ENCODE peak calls at places on chromosomes 6 and 20, in seven cellular contexts. Y, V, O, R, G, S and K are unnamed samples.

GRCh38 chr20:64171211-64171610 is 7.0 kb downstream of the MYT1 start:
- DNase-seq in O (no peak), Y (no peak), S (no peak), G (no peak), R (no peak), V (no peak), K (no peak)

GRCh38 chr6:154500769-154501171 is 9.7 kb downstream of the CNKSR3 start:
- DNase-seq in O (no peak), Y (peak), V (no peak), G (no peak), S (no peak), R (no peak), K (no peak)

GRCh38 chr20:5153152-5153467 is 26.3 kb downstream of the CDS2 start:
- DNase-seq in G (no peak), S (no peak), Y (no peak), O (no peak), R (no peak), V (no peak), K (no peak)

GRCh38 chr6:64889144-64889543 is 817.9 kb downstream of the EYS start:
- DNase-seq in O (no peak), G (no peak), S (no peak), R (no peak), V (no peak), Y (no peak), K (no peak)

GRCh38 chr6:113493991-113494390 is 363.2 kb upstream of the MARCKS start:
- DNase-seq in R (no peak), S (no peak), O (no peak), Y (no peak), G (no peak), V (no peak), K (no peak)

GRCh38 chr6:101931766-101932165 is 538.3 kb downstream of the GRIK2 start:
- DNase-seq in G (no peak), S (no peak), Y (no peak), R (no peak), V (no peak), O (no peak), K (no peak)

GRCh38 chr20:59984551-59984950 is 26.3 kb downstream of the CDH26 start:
- DNase-seq in Y (no peak), V (no peak), G (no peak), O (no peak), R (no peak), S (no peak), K (no peak)

GRCh38 chr6:141421378-141421777 is 711.3 kb upstream of the GJE1 start:
- DNase-seq in O (no peak), R (no peak), Y (no peak), S (peak), G (no peak), V (no peak), K (peak)

GRCh38 chr6:26530203-26530602 is 8.0 kb upstream of the HMGN4 start:
- DNase-seq in R (no peak), Y (no peak), V (no peak), G (no peak), S (no peak), O (no peak), K (no peak)

GRCh38 chr6:149888113-149888512 is 9.8 kb downstream of the RAET1E start:
- DNase-seq in V (no peak), S (no peak), G (no peak), Y (peak), O (no peak), R (no peak), K (no peak)

GRCh38 chr6:150547511-150548222 is 52.0 kb upstream of the PLEKHG1 start:
- DNase-seq in R (no peak), Y (no peak), S (no peak), O (no peak), G (no peak), V (no peak), K (no peak)

GRCh38 chr6:21586760-21587181 is 6.8 kb upstream of the SOX4 start:
- DNase-seq in G (no peak), Y (no peak), S (no peak), R (no peak), V (no peak), O (no peak), K (no peak)

GRCh38 chr6:132868057-132868456 is 53.7 kb downstream of the RPS12 start:
- DNase-seq in S (no peak), G (no peak), Y (no peak), O (no peak), V (no peak), R (no peak), K (no peak)

GRCh38 chr6:35602133-35602946 is 86.4 kb downstream of the FKBP5 start:
- DNase-seq in O (peak), Y (peak), G (no peak), S (no peak), R (no peak), V (no peak), K (no peak)

GRCh38 chr20:18543216-18543615 is 24.0 kb upstream of the SMIM26 start:
- DNase-seq in Y (no peak), O (no peak), R (no peak), S (no peak), G (no peak), V (no peak), K (no peak)

GRCh38 chr6:125357515-125358256 is 55.9 kb upstream of the HDDC2 start:
- DNase-seq in R (no peak), V (no peak), S (no peak), G (no peak), Y (peak), O (no peak), K (no peak)

GRCh38 chr20:10551732-10552724 is 116.9 kb downstream of the SLX4IP start:
- DNase-seq in O (no peak), V (no peak), Y (no peak), S (no peak), R (no peak), G (no peak), K (no peak)

GRCh38 chr6:169045486-169045885 is 208.2 kb downstream of the THBS2 start:
- DNase-seq in G (no peak), R (peak), Y (no peak), O (no peak), S (no peak), V (peak), K (no peak)

GRCh38 chr6:82283771-82284420 is 36.4 kb upstream of the IBTK start:
- DNase-seq in R (no peak), S (no peak), G (no peak), O (no peak), V (no peak), Y (peak), K (no peak)

GRCh38 chr6:92297101-92297500 is 1122.3 kb downstream of the EPHA7 start:
- DNase-seq in G (no peak), O (no peak), S (no peak), R (no peak), Y (no peak), V (no peak), K (no peak)
- H3K4me3 ChIP-seq in G (no peak), O (no peak), S (no peak), R (no peak), Y (no peak), V (no peak), K (no peak)

DNA sequence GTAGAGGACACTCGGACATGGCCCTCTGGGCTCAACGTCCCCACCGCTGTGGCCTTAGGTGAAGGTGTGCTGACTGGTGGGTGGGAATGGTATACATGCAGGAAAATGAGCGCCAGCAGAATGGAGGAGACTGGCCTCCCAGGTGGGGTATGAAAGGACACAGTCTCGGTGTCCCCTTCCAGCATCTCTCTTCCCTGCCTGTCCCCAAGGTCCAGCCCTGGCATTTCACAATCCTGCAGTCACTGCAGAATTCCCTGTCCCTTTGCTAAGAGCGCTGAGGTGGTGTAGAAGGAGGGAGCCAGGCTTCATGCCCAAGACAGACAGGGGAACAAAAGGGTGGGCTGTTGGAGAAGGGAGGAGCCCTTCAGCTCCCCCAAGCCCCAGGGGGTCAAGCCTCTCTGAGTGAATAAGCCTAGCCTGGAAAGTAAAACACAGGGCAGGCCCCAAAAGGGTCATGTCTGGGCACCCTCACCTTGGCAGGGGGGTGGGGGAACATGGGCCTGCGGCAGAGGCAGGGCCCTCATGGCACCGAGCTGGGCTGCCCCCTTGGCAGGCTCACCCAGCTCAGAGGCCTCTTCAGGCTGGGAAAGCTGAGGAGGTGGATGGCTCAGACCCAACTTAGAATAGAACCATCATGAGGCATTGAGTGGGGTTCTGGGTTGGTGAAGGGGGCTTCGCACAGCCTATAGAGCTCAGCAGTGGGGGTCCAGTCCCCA is 23.9 kb downstream of the TFEB start:
- DNase-seq in O (no peak), S (no peak), R (no peak), Y (no peak), V (no peak), G (no peak), K (no peak)
- H3K4me3 ChIP-seq in O (no peak), S (no peak), R (no peak), Y (no peak), V (no peak), G (no peak), K (no peak)

GRCh38 chr20:62708591-62709536 is at the start of gene NTSR1:
- DNase-seq in S (no peak), G (no peak), Y (no peak), R (no peak), V (no peak), O (no peak), K (no peak)

GRCh38 chr20:62711703-62712101 is 3.1 kb downstream of the NTSR1 start:
- DNase-seq in V (no peak), R (no peak), S (no peak), G (no peak), O (no peak), Y (no peak), K (no peak)

GRCh38 chr20:62709537-62709905 is 885 bp downstream of the NTSR1 start:
- DNase-seq in G (no peak), R (no peak), Y (no peak), O (no peak), V (no peak), S (no peak), K (no peak)

GRCh38 chr20:62710886-62711702 is 2.5 kb downstream of the NTSR1 start:
- DNase-seq in S (no peak), V (no peak), O (no peak), G (no peak), R (no peak), Y (no peak), K (no peak)

DNA sequence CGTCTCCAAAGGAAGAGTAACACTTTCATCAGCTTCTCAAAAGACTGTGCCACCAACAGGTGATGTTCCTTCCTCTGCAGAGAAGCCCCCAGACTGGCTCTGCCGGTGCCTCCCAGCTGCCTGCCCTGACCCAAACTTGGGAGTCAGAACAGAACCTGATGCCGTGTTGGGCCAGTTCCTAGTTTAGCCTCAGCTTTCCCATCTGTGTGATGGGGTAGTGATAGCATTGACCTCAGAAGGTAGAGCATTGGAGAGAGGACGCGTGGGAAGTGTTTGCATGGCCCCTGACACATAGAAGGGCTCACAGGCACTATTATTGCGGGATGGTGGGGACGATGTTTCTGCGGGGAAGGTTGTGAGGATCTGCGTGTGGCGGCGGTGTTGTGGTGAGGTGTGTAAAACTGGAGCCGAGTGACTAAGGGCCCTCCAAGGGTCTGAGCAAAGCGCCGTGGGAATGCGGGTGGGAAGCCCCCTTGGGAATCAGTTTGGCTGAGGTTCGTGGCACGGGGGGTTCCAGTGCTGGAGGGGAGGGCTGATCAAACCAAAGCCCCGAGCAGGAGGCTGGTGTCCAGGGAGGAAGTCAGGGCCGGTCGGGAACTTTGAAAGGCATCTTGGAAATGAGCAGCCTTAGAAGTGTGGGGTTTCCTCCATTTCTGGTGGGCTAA is 1.7 kb downstream of the NTSR1 start:
- DNase-seq in R (no peak), G (no peak), O (no peak), V (no peak), Y (no peak), S (no peak), K (no peak)
- H3K4me3 ChIP-seq in R (no peak), G (no peak), O (no peak), V (no peak), Y (no peak), S (no peak), K (no peak)

DNA sequence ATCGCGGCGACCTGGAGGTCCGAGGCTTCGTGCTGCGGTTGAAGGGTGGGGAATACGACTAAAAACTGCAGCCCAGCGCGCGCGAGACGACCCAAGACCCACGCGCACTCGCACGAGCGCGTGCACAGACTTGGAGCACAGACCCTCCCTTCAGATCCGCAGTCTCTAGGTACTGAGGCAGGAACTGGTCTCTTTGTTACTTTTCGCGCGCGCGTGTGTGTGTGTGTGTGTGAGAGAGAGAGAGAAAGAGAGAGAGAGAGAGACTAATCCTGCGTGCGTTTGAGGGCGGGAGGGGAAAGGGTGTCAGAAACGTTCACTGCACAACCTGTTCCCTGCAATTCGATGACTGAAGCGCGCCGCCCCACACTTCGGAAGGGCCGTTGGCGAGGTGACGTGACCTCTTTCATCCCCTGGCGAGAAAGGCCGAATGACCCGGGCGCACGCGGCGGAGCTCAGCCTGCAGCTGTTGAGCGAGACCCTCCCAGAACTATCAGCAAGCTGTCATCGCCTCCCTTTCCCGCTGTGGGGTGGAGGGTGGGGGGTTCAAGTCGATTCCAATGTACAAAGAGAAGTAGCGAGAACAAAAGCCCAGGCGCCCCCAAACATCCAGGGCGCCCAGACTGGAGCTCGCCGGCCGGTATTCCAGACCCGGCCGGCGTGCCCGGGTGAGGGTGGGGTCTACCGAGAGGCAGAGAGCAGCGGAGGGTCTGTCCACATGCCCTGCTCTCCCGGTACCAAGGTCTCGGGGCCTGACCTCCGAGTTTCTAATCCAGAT is 1.5 kb upstream of the TUBB2B start:
- DNase-seq in S (no peak), G (no peak), O (peak), V (no peak), R (no peak), Y (peak), K (no peak)
- H3K4me3 ChIP-seq in S (no peak), G (peak), O (peak), V (peak), R (peak), Y (peak), K (peak)

DNA sequence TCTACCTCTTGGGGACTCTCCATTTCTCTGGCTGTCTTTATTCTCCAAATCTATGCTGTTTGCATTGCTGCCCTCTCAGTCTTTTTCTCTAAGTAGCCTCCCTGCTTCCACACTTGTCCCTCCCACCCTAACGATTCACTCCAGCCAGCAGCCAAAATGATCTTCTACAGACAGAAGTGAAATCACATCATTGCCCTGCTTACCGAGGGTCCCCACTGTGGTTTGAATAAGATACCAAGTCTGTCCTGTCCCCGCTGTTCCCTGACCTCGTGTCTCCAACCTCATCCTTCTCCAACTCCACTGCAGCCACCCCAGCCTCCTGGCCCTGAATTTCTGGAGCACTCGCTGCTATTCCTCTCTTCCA is 11.5 kb upstream of the OCSTAMP start:
- DNase-seq in R (no peak), G (no peak), Y (no peak), O (no peak), S (no peak), V (no peak), K (no peak)
- H3K4me3 ChIP-seq in R (peak), G (no peak), Y (no peak), O (peak), S (no peak), V (peak), K (no peak)

GRCh38 chr20:21397341-21398108 is at the start of gene NKX2-4:
- DNase-seq in V (no peak), R (no peak), S (no peak), Y (peak), O (no peak), G (no peak), K (no peak)
- H3K4me3 ChIP-seq in V (peak), R (no peak), S (no peak), Y (no peak), O (no peak), G (no peak), K (no peak)

DNA sequence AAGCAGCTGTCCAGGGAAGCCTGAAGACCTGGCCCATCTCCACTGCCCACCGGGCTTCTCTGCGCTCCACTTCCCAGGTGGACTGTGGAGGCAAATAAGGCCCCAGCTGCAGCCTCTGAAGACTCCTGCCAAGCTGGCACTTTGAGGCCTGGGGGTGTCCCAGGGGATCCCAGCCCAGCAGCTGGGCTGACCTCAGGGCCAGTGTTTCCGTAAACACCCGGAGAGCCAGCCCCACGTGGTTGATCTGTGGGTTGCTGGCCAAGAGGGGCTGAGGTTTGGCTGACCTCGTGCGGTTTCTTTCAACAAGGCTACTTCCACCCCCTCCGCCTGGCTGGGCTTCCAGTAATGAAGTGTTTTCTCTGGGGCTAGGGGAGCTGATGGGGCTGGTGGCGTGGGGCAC is 12.4 kb upstream of the CCN5 start:
- DNase-seq in Y (peak), V (peak), R (no peak), G (no peak), S (peak), O (no peak), K (peak)
- H3K4me3 ChIP-seq in Y (no peak), V (peak), R (no peak), G (no peak), S (no peak), O (no peak), K (no peak)

DNA sequence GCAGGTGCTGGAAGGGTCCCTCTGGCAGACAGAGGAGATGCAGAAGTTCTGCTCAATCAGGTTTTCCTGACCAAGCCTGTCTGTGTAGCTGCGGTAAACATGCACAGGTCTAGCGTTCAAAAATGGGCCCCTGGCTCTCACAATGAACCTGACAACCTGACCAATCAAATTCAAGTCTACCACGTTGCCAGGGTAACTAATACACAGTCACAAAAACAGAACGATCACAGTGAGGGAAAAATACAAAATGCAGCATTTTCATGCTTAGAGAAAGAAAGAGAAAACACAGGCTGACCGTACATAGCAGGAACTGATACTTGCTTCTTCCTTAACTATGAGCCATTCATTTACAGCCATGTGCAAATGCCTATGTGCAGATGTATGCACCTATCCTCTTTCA is 353.1 kb upstream of the TSHZ2 start:
- DNase-seq in G (no peak), S (no peak), R (peak), V (no peak), O (no peak), Y (peak), K (no peak)
- H3K4me3 ChIP-seq in G (no peak), S (no peak), R (no peak), V (no peak), O (no peak), Y (no peak), K (no peak)

GRCh38 chr6:116877743-116878142 is 701 bp downstream of the RFX6 start:
- DNase-seq in Y (peak), V (no peak), S (no peak), G (no peak), O (no peak), R (no peak), K (no peak)

GRCh38 chr6:116876635-116877611 is at the start of gene RFX6:
- DNase-seq in R (no peak), Y (peak), V (no peak), O (no peak), G (no peak), S (no peak), K (no peak)

GRCh38 chr6:116881236-116881635 is 4.2 kb downstream of the RFX6 start:
- DNase-seq in R (no peak), Y (peak), S (no peak), G (no peak), O (no peak), V (no peak), K (no peak)

GRCh38 chr6:116872771-116873170 is 4.3 kb upstream of the RFX6 start:
- DNase-seq in R (no peak), G (no peak), V (no peak), Y (no peak), S (no peak), O (no peak), K (no peak)

GRCh38 chr6:116876107-116876506 is 935 bp upstream of the RFX6 start:
- DNase-seq in G (no peak), V (no peak), S (no peak), R (no peak), Y (no peak), O (no peak), K (no peak)
- H3K4me3 ChIP-seq in G (no peak), V (peak), S (no peak), R (no peak), Y (peak), O (no peak), K (no peak)